ENCODE peak calls at places on chromosome 19, in ten cellular contexts. U is heart right ventricle, G is suprapubic skin, P is ascending aorta, T is vagina, O is thoracic aorta, Z is NT2/D1, X is neuronal stem cell, V is upper lobe of right lung, F is left ventricle myocardium inferior. B is an unnamed sample. For H3K4me1, the result is how much of the 10 kb centered on the place peaks cover.

GRCh38 chr19:19209372-19209771 is 2.4 kb upstream of the NCAN start:
- DNase-seq in P (no peak), G (no peak), U (no peak), Z (no peak), T (no peak), O (no peak), X (no peak), V (no peak), F (no peak), B (no peak)

GRCh38 chr19:3606174-3606689 is 443 bp downstream of the TBXA2R start:
- DNase-seq in P (no peak), Z (no peak), F (no peak), V (peak), U (no peak), T (no peak), O (no peak), X (no peak), G (peak), B (no peak)

GRCh38 chr19:42555317-42555716 is 27.0 kb upstream of the CEACAM1 start:
- DNase-seq in T (no peak), Z (peak), F (no peak), O (no peak), V (no peak), G (no peak), U (peak), X (no peak), P (no peak), B (no peak)

GRCh38 chr19:2602391-2603181 is 99.9 kb downstream of the GNG7 start:
- DNase-seq in G (peak), Z (peak), F (peak), V (peak), O (peak), T (no peak), U (peak), X (no peak), P (peak), B (no peak)

GRCh38 chr19:29255006-29255405 is 42.1 kb upstream of the UQCRFS1 start:
- DNase-seq in G (no peak), U (no peak), T (no peak), O (no peak), P (no peak), X (no peak), F (no peak), Z (no peak), V (no peak), B (no peak)

GRCh38 chr19:16351133-16351809 is 26.6 kb downstream of the KLF2 start:
- DNase-seq in F (no peak), Z (no peak), O (no peak), G (no peak), P (no peak), U (no peak), X (no peak), V (no peak), T (no peak), B (no peak)

GRCh38 chr19:3146677-3147100 is 10.9 kb downstream of the GNA15 start:
- DNase-seq in U (peak), F (no peak), X (no peak), V (peak), O (no peak), Z (peak), P (no peak), G (no peak), T (no peak), B (peak)

GRCh38 chr19:51735759-51736449 is 12.1 kb upstream of the HAS1 start:
- DNase-seq in V (peak), Z (no peak), F (peak), T (no peak), U (no peak), G (no peak), O (peak), X (no peak), P (peak), B (no peak)

GRCh38 chr19:925087-925911 is 536 bp upstream of the ARID3A start:
- DNase-seq in Z (peak), O (no peak), F (peak), T (no peak), U (peak), X (peak), V (peak), P (no peak), G (peak), B (peak)

GRCh38 chr19:46461537-46461936 is 9.8 kb downstream of the PNMA8A start:
- DNase-seq in V (no peak), Z (no peak), P (no peak), U (no peak), G (no peak), F (no peak), X (no peak), T (no peak), O (no peak), B (no peak)

GRCh38 chr19:7916908-7917291 is 2.3 kb downstream of the TGFBR3L start:
- DNase-seq in V (no peak), U (no peak), Z (no peak), F (no peak), P (no peak), G (no peak), O (no peak), X (no peak), T (no peak), B (no peak)

GRCh38 chr19:50791594-50792245 is 1.5 kb downstream of the ACP4 start:
- DNase-seq in V (no peak), U (no peak), G (no peak), O (no peak), Z (no peak), F (no peak), P (no peak), T (no peak), X (no peak), B (no peak)

GRCh38 chr19:18119243-18120105 is 21.9 kb downstream of the MAST3 start:
- DNase-seq in G (no peak), O (no peak), V (no peak), U (no peak), P (no peak), X (no peak), Z (no peak), F (no peak), T (no peak), B (peak)

GRCh38 chr19:41083516-41083915 is 4.7 kb upstream of the CYP2A13 start:
- DNase-seq in O (no peak), G (no peak), V (no peak), Z (no peak), P (no peak), X (no peak), U (no peak), F (no peak), T (no peak), B (no peak)

DNA sequence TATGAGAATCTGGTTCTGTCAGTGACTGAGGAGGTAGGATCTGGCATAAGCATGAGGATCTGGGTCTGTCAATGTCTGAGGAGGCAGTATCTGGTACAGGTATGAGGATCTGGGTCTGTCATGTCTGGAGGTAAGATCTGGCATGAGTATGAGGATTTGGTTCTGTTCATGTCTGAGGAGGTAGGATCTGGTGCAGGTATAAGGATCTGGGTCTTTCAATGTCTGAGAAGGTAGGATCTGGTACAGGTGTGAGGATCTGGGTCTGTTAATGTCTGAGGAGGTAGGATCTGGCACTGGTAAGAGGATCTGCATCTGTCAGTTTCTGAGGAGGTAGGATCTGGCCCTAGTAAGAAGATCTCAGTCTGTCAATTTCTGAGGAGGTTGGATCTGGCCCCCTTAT is 12.4 kb upstream of the PDCD2L start:
- DNase-seq in X (no peak), Z (no peak), G (no peak), O (no peak), F (no peak), V (no peak), P (no peak), T (no peak), U (no peak), B (no peak)
- H3K4me1 ChIP-seq in X (under half), Z (under half), G (under half), O (under half), F (under half), V (under half), P (under half), T (under half), U (under half), B (under half)

GRCh38 chr19:10747674-10748073 is 29.8 kb downstream of the DNM2 start:
- DNase-seq in U (no peak), Z (no peak), G (no peak), X (no peak), F (no peak), T (no peak), V (no peak), P (no peak), O (no peak), B (no peak)
- H3K4me1 ChIP-seq in U (half or more), Z (under half), G (half or more), X (under half), F (half or more), T (half or more), V (half or more), P (under half), O (half or more), B (under half)

GRCh38 chr19:13029893-13030292 is 34.6 kb downstream of the NFIX start:
- DNase-seq in F (no peak), Z (no peak), U (no peak), G (no peak), X (no peak), O (no peak), T (no peak), V (no peak), P (no peak), B (no peak)
- H3K4me1 ChIP-seq in F (half or more), Z (under half), U (half or more), G (half or more), X (under half), O (half or more), T (half or more), V (half or more), P (half or more), B (under half)

GRCh38 chr19:12596485-12596884 is 14.1 kb downstream of the ZNF490 start:
- DNase-seq in V (no peak), Z (no peak), X (no peak), T (no peak), P (no peak), U (no peak), F (no peak), O (no peak), G (no peak), B (no peak)
- H3K4me1 ChIP-seq in V (under half), Z (under half), X (under half), T (under half), P (under half), U (under half), F (under half), O (under half), G (under half), B (under half)